ENCODE peak calls at places on chromosomes 13 and 19, in ten cellular contexts. W is adrenal gland, Z is Peyer's patch, N is GM23248, C is fibroblast of lung, I is psoas muscle, F is left lung, R is pancreas, K is mammary epithelial cell, D is mesendoderm. J is an unnamed sample.

GRCh38 chr19:45716314-45717130 is 14.2 kb downstream of the FBXO46 start:
- DNase-seq in W (no peak), Z (peak; percentile 40), N (peak; percentile 61), C (peak; percentile 36), I (no peak), F (no peak), R (no peak), K (peak; percentile 50), D (peak; percentile 50), J (no peak)

GRCh38 chr19:3061214-3062161 is 807 bp downstream of the TLE5 start:
- DNase-seq in W (peak; percentile 70), Z (peak; percentile 80), N (peak; percentile 61), C (peak; percentile 53), I (peak; percentile 67), F (peak; percentile 58), R (peak; percentile 51), K (no peak), D (no peak), J (no peak)

GRCh38 chr13:110332750-110333149 is 25.7 kb downstream of the COL4A2 start:
- DNase-seq in W (no peak), Z (no peak), N (no peak), C (no peak), I (no peak), F (no peak), R (no peak), K (no peak), D (no peak), J (no peak)

GRCh38 chr13:57666554-57666953 is 35.0 kb downstream of the PCDH17 start:
- DNase-seq in W (no peak), Z (no peak), N (no peak), C (no peak), I (no peak), F (no peak), R (no peak), K (no peak), D (peak; percentile 22), J (no peak)

GRCh38 chr13:94646904-94647303 is 45.2 kb downstream of the GPR180 start:
- DNase-seq in W (no peak), Z (no peak), N (no peak), C (no peak), I (no peak), F (no peak), R (no peak), K (no peak), D (no peak), J (no peak)

GRCh38 chr13:48126944-48127814 is 32.3 kb upstream of the MED4 start:
- DNase-seq in W (peak; percentile 37), Z (peak; percentile 21), N (peak; percentile 77), C (peak; percentile 83), I (peak; percentile 60), F (no peak), R (peak; percentile 29), K (peak; percentile 67), D (peak; percentile 93), J (peak; percentile 41)

GRCh38 chr13:38670627-38671026 is 16.2 kb upstream of the FREM2 start:
- DNase-seq in W (no peak), Z (no peak), N (peak; percentile 53), C (peak; percentile 6), I (no peak), F (no peak), R (no peak), K (peak; percentile 42), D (peak; percentile 69), J (no peak)

GRCh38 chr13:41544824-41545707 is 87.7 kb downstream of the RGCC start:
- DNase-seq in W (no peak), Z (no peak), N (peak; percentile 61), C (no peak), I (no peak), F (no peak), R (no peak), K (peak; percentile 93), D (no peak), J (no peak)

GRCh38 chr13:29858231-29858630 is 7.8 kb upstream of the UBL3 start:
- DNase-seq in W (no peak), Z (no peak), N (peak; percentile 62), C (no peak), I (no peak), F (no peak), R (no peak), K (no peak), D (no peak), J (no peak)

GRCh38 chr13:21884965-21885567 is 214.2 kb downstream of the FGF9 start:
- DNase-seq in W (no peak), Z (no peak), N (no peak), C (no peak), I (no peak), F (no peak), R (no peak), K (no peak), D (no peak), J (no peak)

GRCh38 chr19:55633866-55634265 is 6.9 kb upstream of the ZNF580 start:
- DNase-seq in W (no peak), Z (no peak), N (no peak), C (no peak), I (peak; percentile 5), F (no peak), R (peak; percentile 27), K (no peak), D (no peak), J (no peak)

GRCh38 chr19:55635334-55635717 is 5.5 kb upstream of the ZNF580 start:
- DNase-seq in W (peak; percentile 24), Z (no peak), N (peak; percentile 47), C (no peak), I (no peak), F (no peak), R (no peak), K (no peak), D (no peak), J (no peak)

GRCh38 chr19:55636723-55637122 is 4.1 kb upstream of the ZNF580 start:
- DNase-seq in W (no peak), Z (no peak), N (no peak), C (no peak), I (peak; percentile 8), F (no peak), R (no peak), K (no peak), D (no peak), J (no peak)

GRCh38 chr19:55637534-55637933 is 3.3 kb upstream of the ZNF580 start:
- DNase-seq in W (no peak), Z (no peak), N (no peak), C (no peak), I (no peak), F (no peak), R (no peak), K (no peak), D (no peak), J (no peak)

GRCh38 chr19:55635856-55636440 is 4.9 kb upstream of the ZNF580 start:
- DNase-seq in W (no peak), Z (no peak), N (peak; percentile 22), C (no peak), I (no peak), F (no peak), R (no peak), K (no peak), D (no peak), J (no peak)
- H3K4me1 ChIP-seq in W (peaks cover 25% of the 10 kb centered on the region), Z (peaks cover 44% of the 10 kb centered on the region), N (peaks cover 21% of the 10 kb centered on the region), C (peaks cover 12% of the 10 kb centered on the region), I (peaks cover 39% of the 10 kb centered on the region), F (peaks cover 66% of the 10 kb centered on the region), R (peaks cover 13% of the 10 kb centered on the region), K (peaks cover 23% of the 10 kb centered on the region), D (peaks cover 8% of the 10 kb centered on the region), J (peaks cover 3% of the 10 kb centered on the region)

DNA sequence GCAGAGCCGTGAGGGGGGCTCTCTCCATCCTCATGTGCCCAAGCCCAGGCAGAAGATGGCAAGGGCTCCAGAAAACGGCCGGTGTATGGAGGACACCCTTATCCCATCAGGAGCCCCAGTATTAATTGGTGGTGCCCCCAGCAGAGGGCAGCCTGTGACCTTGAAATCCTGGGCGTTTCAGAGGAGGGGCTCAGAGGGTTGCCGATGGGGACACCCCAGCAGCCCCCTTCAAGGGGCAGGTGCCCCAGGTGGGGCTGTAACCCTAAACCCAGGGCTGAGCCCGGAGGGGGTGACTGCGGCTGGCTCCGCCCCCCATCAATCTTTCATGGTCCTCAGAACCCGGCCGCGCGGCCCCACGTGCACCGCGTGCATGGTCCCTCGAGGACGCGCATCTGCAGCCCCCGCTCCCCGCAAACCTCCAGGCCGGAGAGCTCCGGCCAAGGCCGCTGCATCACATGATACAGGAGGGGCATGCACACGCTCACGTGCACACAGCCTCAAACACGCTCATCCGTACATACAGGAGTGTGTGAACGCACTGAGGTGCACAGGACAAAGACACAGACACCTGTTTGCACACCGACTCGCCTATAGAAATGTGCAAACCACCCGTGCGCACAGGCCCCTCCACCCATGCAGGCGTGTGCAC is 959 bp downstream of the RAB3A start:
- DNase-seq in W (peak; percentile 64), Z (no peak), N (peak; percentile 43), C (no peak), I (no peak), F (peak; percentile 63), R (peak; percentile 45), K (peak; percentile 9), D (no peak), J (no peak)
- H3K27ac ChIP-seq in W (peak overlapping the region; percentile 68), Z (no peak overlapping the region), N (no peak overlapping the region), C (peak overlapping the region; percentile 92), I (no peak overlapping the region), F (no peak overlapping the region), R (no peak overlapping the region), K (no peak overlapping the region), D (no peak overlapping the region), J (no peak overlapping the region)

GRCh38 chr19:14375055-14375581 is 6.1 kb upstream of the ADGRE5 start:
- DNase-seq in W (no peak), Z (peak; percentile 91), N (no peak), C (no peak), I (peak; percentile 37), F (peak; percentile 80), R (no peak), K (no peak), D (no peak), J (no peak)

GRCh38 chr19:14371321-14371821 is 9.9 kb upstream of the ADGRE5 start:
- DNase-seq in W (no peak), Z (no peak), N (no peak), C (no peak), I (no peak), F (no peak), R (no peak), K (no peak), D (no peak), J (no peak)

GRCh38 chr19:14378890-14379289 is 2.4 kb upstream of the ADGRE5 start:
- DNase-seq in W (no peak), Z (no peak), N (no peak), C (no peak), I (no peak), F (no peak), R (no peak), K (no peak), D (no peak), J (no peak)

GRCh38 chr19:14370169-14370998 is 10.9 kb upstream of the ADGRE5 start:
- DNase-seq in W (no peak), Z (peak; percentile 69), N (peak; percentile 32), C (no peak), I (no peak), F (no peak), R (no peak), K (no peak), D (no peak), J (no peak)

GRCh38 chr19:14375582-14376291 is 5.5 kb upstream of the ADGRE5 start:
- DNase-seq in W (no peak), Z (no peak), N (peak; percentile 33), C (no peak), I (peak; percentile 35), F (no peak), R (no peak), K (no peak), D (no peak), J (no peak)
- H3K4me1 ChIP-seq in W (peaks cover 2% of the 10 kb centered on the region), Z (peaks cover 51% of the 10 kb centered on the region), N (no peaks in the 10 kb centered on the region), C (peaks cover 7% of the 10 kb centered on the region), I (peaks cover 21% of the 10 kb centered on the region), F (peaks cover 84% of the 10 kb centered on the region), R (no peaks in the 10 kb centered on the region), K (peaks cover 3% of the 10 kb centered on the region), D (no peaks in the 10 kb centered on the region), J (no peaks in the 10 kb centered on the region)

GRCh38 chr13:20442798-20443381 is 82.8 kb downstream of the CRYL1 start:
- DNase-seq in W (no peak), Z (no peak), N (no peak), C (no peak), I (no peak), F (no peak), R (peak; percentile 29), K (no peak), D (no peak), J (no peak)
- H3K27ac ChIP-seq in W (no peak overlapping the region), Z (no peak overlapping the region), N (no peak overlapping the region), C (no peak overlapping the region), I (no peak overlapping the region), F (no peak overlapping the region), R (no peak overlapping the region), K (no peak overlapping the region), D (no peak overlapping the region), J (no peak overlapping the region)